ENCODE peak calls at places on chromosomes 3 and 15, in five cellular contexts. Z is HepG2, S is SK-N-SH, E is HCT116, F is K562. Y is an unnamed sample.

GRCh38 chr3:142459929-142460328 is 12.1 kb upstream of the XRN1 start:
- DNase-seq in Z (no peak), S (no peak), E (no peak), F (no peak), Y (no peak)

GRCh38 chr3:62724503-62724902 is 150.7 kb downstream of the CADPS start:
- DNase-seq in Z (no peak), S (no peak), E (no peak), F (no peak), Y (no peak)

GRCh38 chr15:67120839-67121540 is 55.6 kb downstream of the SMAD3 start:
- DNase-seq in Z (no peak), S (peak; percentile 74), E (no peak), F (peak; percentile 63), Y (peak; percentile 97)

GRCh38 chr15:72521682-72522081 is 47.6 kb downstream of the ARIH1 start:
- DNase-seq in Z (no peak), S (no peak), E (no peak), F (no peak), Y (peak; percentile 43)

GRCh38 chr3:126343675-126344074 is 13.5 kb downstream of the KLF15 start:
- DNase-seq in Z (no peak), S (no peak), E (no peak), F (no peak), Y (no peak)

GRCh38 chr15:60993008-60993407 is 236.1 kb downstream of the RORA start:
- DNase-seq in Z (no peak), S (no peak), E (no peak), F (no peak), Y (peak; percentile 82)

GRCh38 chr3:100068758-100069345 is 45.4 kb downstream of the FILIP1L start:
- DNase-seq in Z (peak; percentile 79), S (peak; percentile 73), E (peak; percentile 47), F (peak; percentile 32), Y (peak; percentile 79)

GRCh38 chr15:66757521-66757920 is 55.5 kb downstream of the SMAD6 start:
- DNase-seq in Z (no peak), S (no peak), E (no peak), F (no peak), Y (no peak)

GRCh38 chr3:49411550-49411967 is 217 bp downstream of the RHOA start:
- DNase-seq in Z (peak; percentile 44), S (peak; percentile 81), E (no peak), F (peak; percentile 75), Y (no peak)

GRCh38 chr15:85318048-85318731 is 62.2 kb upstream of the AKAP13 start:
- DNase-seq in Z (no peak), S (no peak), E (peak; percentile 47), F (no peak), Y (peak; percentile 98)

GRCh38 chr15:84702961-84703482 is 12.9 kb downstream of the SEC11A start:
- DNase-seq in Z (no peak), S (no peak), E (no peak), F (no peak), Y (peak; percentile 55)

GRCh38 chr3:69178100-69178499 is 55.7 kb upstream of the LMOD3 start:
- DNase-seq in Z (no peak), S (no peak), E (no peak), F (no peak), Y (no peak)

GRCh38 chr3:188156051-188156450 is 2.1 kb downstream of the LPP start:
- DNase-seq in Z (no peak), S (no peak), E (no peak), F (no peak), Y (no peak)

GRCh38 chr15:89770041-89770440 is 6.1 kb upstream of the MESP2 start:
- DNase-seq in Z (no peak), S (no peak), E (no peak), F (no peak), Y (peak; percentile 70)

GRCh38 chr3:13346481-13347389 is 73.4 kb downstream of the NUP210 start:
- DNase-seq in Z (no peak), S (peak; percentile 52), E (no peak), F (no peak), Y (no peak)
- H3K9ac ChIP-seq in Z (no peak overlapping the region), S (no peak overlapping the region), E (no peak overlapping the region), F (no peak overlapping the region), Y (no peak overlapping the region)

GRCh38 chr3:186940965-186941364 is 10.6 kb downstream of the ST6GAL1 start:
- DNase-seq in Z (no peak), S (no peak), E (no peak), F (no peak), Y (peak; percentile 42)

GRCh38 chr3:186937017-186937875 is 6.9 kb downstream of the ST6GAL1 start:
- DNase-seq in Z (no peak), S (no peak), E (no peak), F (no peak), Y (no peak)

GRCh38 chr3:186942168-186942567 is 11.8 kb downstream of the ST6GAL1 start:
- DNase-seq in Z (no peak), S (no peak), E (no peak), F (no peak), Y (no peak)

GRCh38 chr3:186938716-186939115 is 8.4 kb downstream of the ST6GAL1 start:
- DNase-seq in Z (no peak), S (no peak), E (no peak), F (peak; percentile 71), Y (peak; percentile 75)

DNA sequence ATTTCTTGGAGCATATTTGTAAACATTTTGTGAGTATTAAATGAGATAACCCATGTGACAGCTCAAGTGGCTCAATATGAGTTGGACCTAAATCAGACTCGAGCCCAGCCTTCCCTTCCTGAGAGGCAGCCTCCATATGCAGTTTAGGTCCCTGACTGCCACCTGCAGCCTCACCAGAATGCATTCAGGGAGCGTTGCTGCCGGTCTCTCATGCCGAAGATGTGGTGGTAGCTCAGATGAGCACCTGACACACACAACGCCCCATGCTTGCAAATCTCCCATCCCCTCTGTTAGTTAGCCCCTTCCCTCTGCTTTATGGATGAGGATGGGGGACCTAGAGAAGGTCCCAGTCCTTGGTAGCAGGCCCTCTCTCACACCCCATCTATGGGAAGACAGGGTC is 9.2 kb downstream of the ST6GAL1 start:
- DNase-seq in Z (no peak), S (no peak), E (no peak), F (no peak), Y (no peak)
- TF ChIP-seq RAD21 in Z (no peak), S (no peak), E (no peak), F (no peak), Y (no peak)

GRCh38 chr15:68833734-68834334 is 13.1 kb upstream of the ANP32A start:
- DNase-seq in Z (no peak), S (peak; percentile 37), E (no peak), F (no peak), Y (no peak)
- H3K9ac ChIP-seq in Z (no peak overlapping the region), S (no peak overlapping the region), E (no peak overlapping the region), F (no peak overlapping the region), Y (no peak overlapping the region)

DNA sequence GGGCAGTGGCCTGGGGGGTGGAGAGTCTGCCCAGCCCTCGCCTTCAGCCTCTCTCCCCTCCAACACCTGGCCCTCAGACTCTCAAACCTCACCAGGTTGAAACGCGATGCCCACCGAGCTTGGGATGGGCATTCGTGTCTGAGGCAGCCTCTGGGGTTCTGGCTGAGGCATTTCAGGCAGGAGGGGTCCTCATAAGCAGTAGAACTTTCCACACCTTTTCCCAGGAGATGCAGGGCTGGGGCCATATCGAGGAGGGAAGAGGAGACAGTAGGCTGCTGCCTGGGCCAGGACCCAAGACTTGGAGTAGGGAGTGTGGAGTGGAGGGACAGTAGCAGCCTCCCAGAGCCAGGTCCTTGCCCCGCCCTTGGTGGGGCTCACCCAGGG is 24.6 kb downstream of the ACAA1 start:
- DNase-seq in Z (no peak), S (no peak), E (no peak), F (no peak), Y (no peak)
- TF ChIP-seq RAD21 in Z (no peak), S (no peak), E (no peak), F (no peak), Y (no peak)

DNA sequence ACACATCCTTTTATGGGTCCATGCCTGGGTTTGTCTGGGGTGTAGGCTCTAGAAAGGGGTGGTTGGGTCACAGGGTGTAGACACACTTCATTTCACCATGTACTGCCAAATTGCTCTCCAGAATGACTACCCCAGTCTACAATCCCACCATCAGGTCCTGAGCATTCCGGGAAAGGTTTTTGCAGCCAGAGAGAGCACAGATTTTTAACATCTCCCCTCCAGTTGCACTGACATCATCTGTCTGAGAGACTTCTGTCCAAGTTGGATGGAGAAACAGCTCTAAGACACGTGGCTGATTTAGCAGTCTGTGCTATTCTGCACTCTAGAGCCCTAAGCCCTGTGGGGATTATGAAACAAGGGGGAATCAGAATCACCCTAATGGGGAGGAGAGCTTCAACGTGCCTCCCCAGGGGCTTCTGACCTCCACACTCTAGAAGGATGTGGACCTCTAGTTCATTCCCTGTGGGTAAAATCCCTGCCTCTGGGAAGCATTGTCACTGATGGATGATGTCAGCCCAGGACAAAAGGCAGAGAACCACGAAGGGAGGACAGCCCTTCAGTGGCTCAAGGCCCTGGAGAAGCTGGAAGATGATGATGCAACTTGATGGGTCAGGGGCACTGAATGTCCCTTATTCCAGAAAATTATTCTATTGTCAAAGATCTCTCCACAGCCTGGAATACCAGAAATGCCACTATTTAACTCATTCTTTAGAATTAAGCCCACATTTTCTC is 71.5 kb downstream of the CD200R1L start:
- DNase-seq in Z (no peak), S (no peak), E (no peak), F (no peak), Y (peak; percentile 74)
- H3K9ac ChIP-seq in Z (no peak overlapping the region), S (no peak overlapping the region), E (no peak overlapping the region), F (no peak overlapping the region), Y (no peak overlapping the region)

DNA sequence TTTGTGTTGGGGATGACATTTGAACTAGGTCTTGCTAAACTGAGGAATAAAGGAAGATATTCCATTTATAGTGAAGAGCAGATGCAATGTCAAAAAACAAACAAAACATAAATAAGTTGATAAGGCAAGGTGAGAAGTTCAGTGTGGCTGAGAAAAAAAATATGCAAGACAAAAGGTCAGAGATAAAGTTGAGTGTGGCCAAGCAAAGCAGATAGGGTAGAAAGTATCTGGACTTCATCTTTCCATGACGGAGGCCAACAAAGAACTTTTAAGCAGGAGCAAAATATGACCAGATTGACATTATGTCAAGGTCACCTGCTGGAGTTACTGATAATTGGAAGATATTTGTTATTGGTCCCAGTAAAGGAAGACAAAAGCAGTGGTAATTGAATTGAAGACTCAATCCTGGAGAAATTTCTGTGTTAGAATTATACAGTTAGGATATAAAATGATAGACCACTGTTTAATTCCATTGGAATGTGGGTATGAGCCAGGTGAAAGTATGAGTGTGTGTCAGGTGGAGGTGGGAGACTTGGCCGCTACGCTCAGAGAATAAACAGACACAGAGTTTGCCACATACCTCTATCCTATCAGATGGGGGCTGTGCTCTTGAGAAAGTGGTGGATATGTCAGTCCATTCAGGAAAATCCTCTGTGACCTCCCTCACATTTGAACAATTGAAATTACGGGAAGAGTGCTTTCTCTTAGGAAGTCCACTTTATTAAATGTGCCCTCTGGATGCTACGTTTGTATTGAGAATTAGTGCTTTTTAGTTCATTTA is 28.1 kb downstream of the ADIPOQ start:
- DNase-seq in Z (no peak), S (no peak), E (no peak), F (no peak), Y (no peak)
- TF ChIP-seq RAD21 in Z (no peak), S (no peak), E (no peak), F (no peak), Y (no peak)

GRCh38 chr3:66498718-66499611 is 1.9 kb downstream of the LRIG1 start:
- DNase-seq in Z (no peak), S (no peak), E (no peak), F (no peak), Y (peak; percentile 24)
- H3K9ac ChIP-seq in Z (peak overlapping the region; percentile 89), S (no peak overlapping the region), E (no peak overlapping the region), F (no peak overlapping the region), Y (peak overlapping the region; percentile 96)